ENCODE peak calls at places on chromosomes 4 and X, in seven cellular contexts. S, K, U, R, T, J and Y are unnamed samples.

GRCh38 chr4:91325495-91325894 is 978.3 kb upstream of the GRID2 start:
- DNase-seq in J (peak; percentile 45), U (peak; percentile 7), S (peak; percentile 48), R (no peak), K (no peak), T (no peak), Y (peak; percentile 68)

GRCh38 chr4:35793045-35793722 is 451.1 kb downstream of the ARAP2 start:
- DNase-seq in K (no peak), U (no peak), S (no peak), T (no peak), R (no peak), J (peak; percentile 13), Y (peak; percentile 0)

GRCh38 chr4:176805155-176805554 is 12.4 kb upstream of the VEGFC start:
- DNase-seq in T (no peak), R (peak; percentile 66), U (no peak), J (peak; percentile 59), K (peak; percentile 68), S (no peak), Y (peak; percentile 88)

GRCh38 chrX:35406386-35406785 is 391.8 kb upstream of the MAGEB16 start:
- DNase-seq in R (no peak), K (no peak), J (no peak), S (no peak), U (no peak), T (no peak), Y (no peak)

GRCh38 chr4:188930822-188931221 is 791.6 kb downstream of the TRIML1 start:
- DNase-seq in U (no peak), R (no peak), S (no peak), J (peak; percentile 19), K (no peak), T (no peak), Y (peak; percentile 2)

GRCh38 chr4:119310826-119311225 is 11.1 kb downstream of the FABP2 start:
- DNase-seq in U (no peak), K (no peak), S (no peak), J (no peak), R (peak; percentile 52), T (no peak), Y (peak; percentile 57)

GRCh38 chr4:113411496-113411938 is 350.0 kb downstream of the CAMK2D start:
- DNase-seq in K (peak; percentile 76), T (no peak), J (peak; percentile 96), S (peak; percentile 47), R (peak; percentile 97), U (no peak), Y (peak; percentile 95)

GRCh38 chr4:114318309-114318708 is 280.3 kb upstream of the UGT8 start:
- DNase-seq in T (no peak), J (peak; percentile 19), R (peak; percentile 80), U (no peak), S (no peak), K (no peak), Y (peak; percentile 45)

GRCh38 chr4:37767546-37767945 is 58.9 kb upstream of the PGM2 start:
- DNase-seq in T (peak; percentile 87), S (peak; percentile 69), R (peak; percentile 44), U (no peak), K (no peak), J (no peak), Y (peak; percentile 82)

GRCh38 chr4:120085705-120086104 is 19.1 kb upstream of the MAD2L1 start:
- DNase-seq in U (no peak), K (no peak), J (peak; percentile 65), R (peak; percentile 86), T (no peak), S (no peak), Y (peak; percentile 49)

GRCh38 chr4:116618638-116619037 is 466.7 kb downstream of the TRAM1L1 start:
- DNase-seq in K (no peak), J (no peak), U (no peak), T (no peak), S (no peak), R (no peak), Y (no peak)

DNA sequence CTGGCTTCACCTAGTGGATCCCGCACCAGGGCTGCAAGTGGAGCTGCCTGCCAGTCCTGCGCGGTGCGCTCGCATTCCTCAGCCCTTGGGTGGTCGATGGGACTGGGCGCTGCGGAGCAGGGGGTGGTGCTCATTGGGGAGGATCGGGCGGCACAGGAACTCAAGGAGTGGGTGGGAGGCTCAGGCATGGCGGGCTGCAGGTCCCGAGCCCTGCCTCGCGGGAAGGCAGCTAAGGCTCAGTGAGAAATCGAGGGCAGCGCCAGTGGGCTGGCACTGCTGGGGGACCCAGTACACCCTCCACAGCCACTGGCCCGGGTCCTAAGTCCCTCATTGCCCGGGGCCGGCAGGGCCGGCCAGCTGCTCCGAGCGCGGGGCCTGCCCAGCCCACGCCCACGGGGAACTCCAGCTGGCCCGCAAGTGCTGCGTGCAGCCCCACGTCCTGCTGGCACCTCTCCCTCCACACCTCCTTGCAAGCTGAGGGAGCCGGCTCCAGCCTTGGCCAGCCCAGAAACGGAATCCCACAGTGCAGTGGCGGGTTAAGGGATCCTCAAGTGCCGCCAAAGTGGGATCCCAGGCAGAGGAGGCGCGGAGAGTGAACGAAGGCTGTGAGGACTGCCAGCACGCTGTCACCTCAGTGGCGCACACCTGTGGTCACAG is 27.6 kb upstream of the PGRMC1 start:
- DNase-seq in K (no peak), J (no peak), R (no peak), T (no peak), S (no peak), U (no peak), Y (no peak)
- H3K4me3 ChIP-seq in K (no peak overlapping the region), J (no peak overlapping the region), R (no peak overlapping the region), T (no peak overlapping the region), S (no peak overlapping the region), U (no peak overlapping the region), Y (no peak overlapping the region)

GRCh38 chrX:2628751-2629315 is 62.3 kb upstream of the CD99 start:
- DNase-seq in R (no peak), U (no peak), K (no peak), S (no peak), T (no peak), J (no peak), Y (no peak)

GRCh38 chrX:2629316-2630168 is 61.6 kb upstream of the CD99 start:
- DNase-seq in J (no peak), S (no peak), R (no peak), T (no peak), U (no peak), K (no peak), Y (no peak)

GRCh38 chrX:2635366-2635765 is 55.7 kb upstream of the CD99 start:
- DNase-seq in K (no peak), T (no peak), S (no peak), J (no peak), R (no peak), U (no peak), Y (no peak)

GRCh38 chrX:2631743-2632532 is 59.2 kb upstream of the CD99 start:
- DNase-seq in R (no peak), J (no peak), S (no peak), K (no peak), T (no peak), U (no peak), Y (no peak)

DNA sequence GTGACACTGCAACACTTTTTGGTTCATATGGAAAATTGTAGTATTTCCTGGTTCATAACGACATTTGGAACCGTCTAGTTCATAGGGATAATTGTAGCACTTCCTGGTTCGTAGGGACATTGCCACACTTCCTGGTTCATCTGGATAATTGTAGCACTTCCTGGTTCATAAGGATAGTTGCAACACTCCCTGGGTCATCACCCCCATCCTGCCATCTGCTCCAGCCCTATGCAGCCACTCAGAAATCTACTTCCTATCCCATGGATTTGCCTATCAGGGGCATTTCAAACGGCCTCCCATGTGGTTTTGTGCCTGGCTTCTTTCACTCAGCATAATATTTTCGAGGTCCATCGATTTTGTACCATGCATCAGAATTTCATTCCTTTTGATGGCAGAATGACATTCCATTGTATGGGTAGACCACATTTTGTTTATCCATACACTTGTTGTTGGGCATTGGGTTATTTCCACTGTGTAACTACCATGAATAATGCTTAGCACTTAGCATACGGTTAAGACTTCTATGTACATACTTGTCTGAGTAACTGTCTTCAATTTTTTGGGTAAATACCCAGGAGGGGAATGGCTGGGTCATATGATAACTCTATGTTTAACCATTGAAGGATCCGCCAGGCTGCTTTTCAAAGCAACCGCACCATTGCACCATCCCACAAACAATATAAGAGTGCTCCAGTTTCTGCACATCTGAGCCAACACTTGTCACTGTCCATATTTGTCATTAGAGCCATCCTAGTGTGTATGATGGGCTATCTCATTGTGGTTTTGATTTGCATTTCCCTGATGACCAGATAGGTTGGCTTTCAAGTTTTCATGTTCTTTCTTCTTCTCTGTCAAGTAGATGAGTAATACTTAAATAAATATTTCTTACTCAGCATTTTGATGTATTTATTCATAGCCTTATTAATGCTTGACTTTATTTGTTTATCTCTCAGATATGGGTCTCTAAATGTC is 58.3 kb upstream of the CD99 start:
- DNase-seq in U (no peak), R (no peak), S (no peak), J (no peak), T (no peak), K (no peak), Y (no peak)
- H3K4me3 ChIP-seq in U (no peak overlapping the region), R (no peak overlapping the region), S (no peak overlapping the region), J (no peak overlapping the region), T (no peak overlapping the region), K (no peak overlapping the region), Y (no peak overlapping the region)

DNA sequence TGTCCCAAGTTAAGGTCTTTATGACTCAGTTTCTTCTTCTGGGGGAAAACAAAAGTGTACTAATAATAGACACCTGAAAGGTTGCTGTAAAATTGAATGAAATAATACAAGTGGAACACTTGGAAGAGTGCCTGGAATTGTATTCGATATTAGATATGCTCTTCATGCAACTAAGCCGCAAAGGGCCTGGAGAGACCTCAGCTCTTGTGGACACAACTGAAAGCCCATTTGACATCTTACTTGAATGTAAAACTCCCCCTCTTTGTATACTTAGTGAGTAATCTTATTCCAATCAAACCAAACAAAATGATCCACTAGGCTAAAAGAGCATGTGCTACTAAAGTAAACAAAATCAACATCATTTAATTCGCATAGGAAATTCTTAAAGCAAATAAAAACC is 516 bp upstream of the MAP9 start:
- DNase-seq in R (peak; percentile 15), U (no peak), T (no peak), S (no peak), K (no peak), J (peak; percentile 22), Y (peak; percentile 34)
- H3K4me3 ChIP-seq in R (no peak overlapping the region), U (peak overlapping the region; percentile 88), T (peak overlapping the region; percentile 68), S (peak overlapping the region; percentile 59), K (no peak overlapping the region), J (peak overlapping the region; percentile 94), Y (no peak overlapping the region)

GRCh38 chr4:158316264-158316663 is 106.0 kb downstream of the TMEM144 start:
- DNase-seq in K (no peak), S (no peak), U (no peak), T (no peak), R (peak; percentile 37), J (no peak), Y (peak; percentile 47)

GRCh38 chr4:158319880-158320279 is 109.6 kb downstream of the TMEM144 start:
- DNase-seq in T (no peak), U (no peak), R (no peak), S (no peak), K (no peak), J (no peak), Y (no peak)

GRCh38 chr4:158313566-158313965 is 103.3 kb downstream of the TMEM144 start:
- DNase-seq in S (no peak), U (no peak), R (peak; percentile 47), J (no peak), T (no peak), K (no peak), Y (no peak)

GRCh38 chr4:158314756-158315487 is 104.6 kb downstream of the TMEM144 start:
- DNase-seq in J (peak; percentile 82), T (no peak), U (no peak), K (peak; percentile 94), S (no peak), R (peak; percentile 98), Y (peak; percentile 98)

DNA sequence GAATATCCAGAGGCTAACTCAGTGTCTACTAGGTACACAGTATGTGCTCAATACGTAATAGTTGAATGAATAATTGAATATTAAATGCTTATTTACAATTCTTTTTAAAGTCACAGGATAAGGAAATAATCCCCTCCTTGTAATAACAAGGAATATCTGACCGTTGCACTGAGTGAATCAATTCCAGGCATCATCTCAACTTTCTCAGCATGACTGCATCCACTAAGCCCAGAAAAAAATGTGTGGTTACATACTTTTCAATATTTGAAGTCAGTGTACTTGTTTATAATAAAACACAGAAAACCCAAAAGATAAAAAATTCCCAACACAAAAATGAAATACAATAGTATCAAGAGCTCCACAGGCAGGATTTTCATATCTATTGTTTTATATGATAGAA is 105.4 kb downstream of the TMEM144 start:
- DNase-seq in J (no peak), U (no peak), K (peak; percentile 71), T (no peak), S (no peak), R (peak; percentile 92), Y (peak; percentile 95)
- H3K4me3 ChIP-seq in J (peak overlapping the region; percentile 36), U (no peak overlapping the region), K (no peak overlapping the region), T (no peak overlapping the region), S (no peak overlapping the region), R (no peak overlapping the region), Y (no peak overlapping the region)